ENCODE peak calls at places on chromosomes 6 and 20, in six cellular contexts. N is brain microvascular endothelial cell, A is ACHN, E is HCEC 1CT, L is NAMALWA, D is pulmonary artery endothelial cell. P is an unnamed sample.

GRCh38 chr6:116229287-116229913 is 24.5 kb downstream of the TSPYL4 start:
- DNase-seq in N (peak), D (peak), A (no peak), L (peak), E (peak), P (no peak)

GRCh38 chr6:119608994-119609393 is 259.4 kb upstream of the MAN1A1 start:
- DNase-seq in D (no peak), E (no peak), N (no peak), L (no peak), A (no peak), P (no peak)

GRCh38 chr20:22333885-22334545 is 250.4 kb downstream of the FOXA2 start:
- DNase-seq in L (peak), D (peak), A (peak), E (peak), N (peak), P (peak)

GRCh38 chr6:35370124-35370741 is 27.9 kb downstream of the PPARD start:
- DNase-seq in L (peak), D (peak), A (peak), N (peak), E (peak), P (peak)

GRCh38 chr6:54427396-54427910 is 119.2 kb downstream of the TINAG start:
- DNase-seq in E (no peak), N (no peak), A (no peak), L (no peak), D (no peak), P (no peak)

GRCh38 chr6:31272856-31273626 is 1.1 kb upstream of the HLA-C start:
- DNase-seq in E (no peak), A (no peak), D (no peak), N (no peak), L (no peak), P (no peak)

GRCh38 chr6:3857822-3858221 is 8.6 kb downstream of the FAM50B start:
- DNase-seq in A (no peak), L (no peak), E (no peak), N (no peak), D (no peak), P (no peak)

GRCh38 chr6:11062083-11062482 is 18.0 kb upstream of the ELOVL2 start:
- DNase-seq in N (no peak), D (no peak), E (no peak), L (no peak), A (no peak), P (no peak)

GRCh38 chr20:24828992-24829648 is 119.9 kb upstream of the CST7 start:
- DNase-seq in L (no peak), D (no peak), N (no peak), E (no peak), A (no peak), P (no peak)

GRCh38 chr6:137700751-137701477 is 166.1 kb upstream of the TNFAIP3 start:
- DNase-seq in E (no peak), L (no peak), D (no peak), A (no peak), N (no peak), P (no peak)

GRCh38 chr6:43076928-43077809 is 1.1 kb downstream of the PTK7 start:
- DNase-seq in D (no peak), N (peak), L (no peak), E (peak), A (peak), P (no peak)

GRCh38 chr6:90144928-90145520 is 151.6 kb downstream of the BACH2 start:
- DNase-seq in A (no peak), E (no peak), L (no peak), D (no peak), N (no peak), P (no peak)

GRCh38 chr20:5215592-5216304 is 88.9 kb downstream of the CDS2 start:
- DNase-seq in N (no peak), D (peak), E (no peak), A (no peak), L (no peak), P (peak)

GRCh38 chr6:28943223-28943556 is 19.4 kb upstream of the TRIM27 start:
- DNase-seq in L (no peak), D (no peak), E (no peak), A (no peak), N (no peak), P (no peak)

GRCh38 chr20:14197097-14197496 is 140.3 kb downstream of the FLRT3 start:
- DNase-seq in N (peak), A (no peak), D (no peak), E (peak), L (no peak), P (no peak)

GRCh38 chr6:35624341-35625070 is 64.2 kb downstream of the FKBP5 start:
- DNase-seq in A (peak), D (no peak), N (no peak), L (peak), E (no peak), P (peak)

GRCh38 chr6:2943564-2943955 is 27.8 kb downstream of the SERPINB6 start:
- DNase-seq in A (no peak), D (no peak), L (no peak), N (no peak), E (no peak), P (no peak)

GRCh38 chr6:113102761-113103160 is 754.4 kb upstream of the MARCKS start:
- DNase-seq in E (peak), D (peak), N (peak), L (no peak), A (no peak), P (peak)

GRCh38 chr20:49969946-49970345 is 12.8 kb upstream of the SNAI1 start:
- DNase-seq in E (no peak), L (no peak), D (no peak), N (no peak), A (no peak), P (no peak)

GRCh38 chr20:43583982-43584432 is 6.7 kb upstream of the IFT52 start:
- DNase-seq in N (peak), A (peak), L (peak), D (no peak), E (peak), P (peak)

P was measured in dermis microvascular lymphatic vessel endothelial cell.